ENCODE peak calls at places on chromosomes 5 and 9, in seven cellular contexts. One of them, this sample, is unnamed.

GRCh38 chr5:110639307-110639902 is 87.1 kb downstream of the TMEM232 start:
- DNase-seq in H1: no peak
- DNase-seq in mesenchymal stem cell: no peak
- DNase-seq in neuronal stem cell: no peak
- DNase-seq in IMR-90: peak
- DNase-seq in mesendoderm: no peak
- DNase-seq in trophoblast cell: no peak
- DNase-seq in this sample: no peak

GRCh38 chr5:145838276-145838675 is 3.1 kb upstream of the PRELID2 start:
- DNase-seq in H1: no peak
- DNase-seq in mesenchymal stem cell: no peak
- DNase-seq in neuronal stem cell: no peak
- DNase-seq in IMR-90: no peak
- DNase-seq in mesendoderm: peak
- DNase-seq in trophoblast cell: no peak
- DNase-seq in this sample: no peak

GRCh38 chr5:131959136-131959535 is 13.7 kb upstream of the MEIKIN start:
- DNase-seq in H1: no peak
- DNase-seq in mesenchymal stem cell: no peak
- DNase-seq in neuronal stem cell: no peak
- DNase-seq in IMR-90: no peak
- DNase-seq in mesendoderm: no peak
- DNase-seq in trophoblast cell: no peak
- DNase-seq in this sample: no peak

GRCh38 chr5:95664204-95664786 is 17.7 kb downstream of the RFESD start:
- DNase-seq in H1: no peak
- DNase-seq in mesenchymal stem cell: peak
- DNase-seq in neuronal stem cell: peak
- DNase-seq in IMR-90: peak
- DNase-seq in mesendoderm: peak
- DNase-seq in trophoblast cell: peak
- DNase-seq in this sample: no peak

GRCh38 chr5:162842725-162843124 is 594.7 kb upstream of the CCNG1 start:
- DNase-seq in H1: no peak
- DNase-seq in mesenchymal stem cell: no peak
- DNase-seq in neuronal stem cell: no peak
- DNase-seq in IMR-90: no peak
- DNase-seq in mesendoderm: peak
- DNase-seq in trophoblast cell: no peak
- DNase-seq in this sample: no peak

GRCh38 chr9:37575921-37576721 is at the start of gene FBXO10:
- DNase-seq in H1: peak
- DNase-seq in mesenchymal stem cell: peak
- DNase-seq in neuronal stem cell: peak
- DNase-seq in IMR-90: peak
- DNase-seq in mesendoderm: peak
- DNase-seq in trophoblast cell: peak
- DNase-seq in this sample: peak

GRCh38 chr9:121954477-121955175 is 138.5 kb downstream of the TTLL11 start:
- DNase-seq in H1: no peak
- DNase-seq in mesenchymal stem cell: peak
- DNase-seq in neuronal stem cell: no peak
- DNase-seq in IMR-90: peak
- DNase-seq in mesendoderm: no peak
- DNase-seq in trophoblast cell: no peak
- DNase-seq in this sample: no peak

GRCh38 chr9:87127543-87127942 is 180.2 kb upstream of the GAS1 start:
- DNase-seq in H1: no peak
- DNase-seq in mesenchymal stem cell: no peak
- DNase-seq in neuronal stem cell: no peak
- DNase-seq in IMR-90: no peak
- DNase-seq in mesendoderm: no peak
- DNase-seq in trophoblast cell: no peak
- DNase-seq in this sample: no peak

GRCh38 chr5:160155017-160155725 is 35.9 kb upstream of the PWWP2A start:
- DNase-seq in H1: no peak
- DNase-seq in mesenchymal stem cell: no peak
- DNase-seq in neuronal stem cell: no peak
- DNase-seq in IMR-90: no peak
- DNase-seq in mesendoderm: peak
- DNase-seq in trophoblast cell: peak
- DNase-seq in this sample: no peak

GRCh38 chr5:5658226-5658625 is 235.7 kb downstream of the ICE1 start:
- DNase-seq in H1: no peak
- DNase-seq in mesenchymal stem cell: no peak
- DNase-seq in neuronal stem cell: no peak
- DNase-seq in IMR-90: no peak
- DNase-seq in mesendoderm: no peak
- DNase-seq in trophoblast cell: peak
- DNase-seq in this sample: no peak

GRCh38 chr9:37931586-37931985 is 27.7 kb upstream of the SLC25A51 start:
- DNase-seq in H1: no peak
- DNase-seq in mesenchymal stem cell: no peak
- DNase-seq in neuronal stem cell: no peak
- DNase-seq in IMR-90: peak
- DNase-seq in mesendoderm: no peak
- DNase-seq in trophoblast cell: no peak
- DNase-seq in this sample: no peak

GRCh38 chr5:151080620-151081425 is at the start of gene TNIP1:
- DNase-seq in H1: peak
- DNase-seq in mesenchymal stem cell: peak
- DNase-seq in neuronal stem cell: peak
- DNase-seq in IMR-90: peak
- DNase-seq in mesendoderm: peak
- DNase-seq in trophoblast cell: peak
- DNase-seq in this sample: peak

GRCh38 chr9:133702798-133703570 is 35.2 kb downstream of the SARDH start:
- DNase-seq in H1: no peak
- DNase-seq in mesenchymal stem cell: no peak
- DNase-seq in neuronal stem cell: no peak
- DNase-seq in IMR-90: no peak
- DNase-seq in mesendoderm: peak
- DNase-seq in trophoblast cell: no peak
- DNase-seq in this sample: no peak

GRCh38 chr5:170333161-170333909 is 35.8 kb upstream of the LCP2 start:
- DNase-seq in H1: no peak
- DNase-seq in mesenchymal stem cell: no peak
- DNase-seq in neuronal stem cell: peak
- DNase-seq in IMR-90: no peak
- DNase-seq in mesendoderm: peak
- DNase-seq in trophoblast cell: peak
- DNase-seq in this sample: peak

GRCh38 chr5:146561711-146562110 is 45.7 kb upstream of the GPR151 start:
- DNase-seq in H1: no peak
- DNase-seq in mesenchymal stem cell: no peak
- DNase-seq in neuronal stem cell: no peak
- DNase-seq in IMR-90: no peak
- DNase-seq in mesendoderm: no peak
- DNase-seq in trophoblast cell: no peak
- DNase-seq in this sample: no peak

GRCh38 chr5:115096034-115096769 is 73.5 kb downstream of the TRIM36 start:
- DNase-seq in H1: no peak
- DNase-seq in mesenchymal stem cell: peak
- DNase-seq in neuronal stem cell: no peak
- DNase-seq in IMR-90: no peak
- DNase-seq in mesendoderm: peak
- DNase-seq in trophoblast cell: no peak
- DNase-seq in this sample: no peak

GRCh38 chr9:88732128-88732527 is 197.2 kb downstream of the NXNL2 start:
- DNase-seq in H1: no peak
- DNase-seq in mesenchymal stem cell: peak
- DNase-seq in neuronal stem cell: no peak
- DNase-seq in IMR-90: peak
- DNase-seq in mesendoderm: no peak
- DNase-seq in trophoblast cell: peak
- DNase-seq in this sample: no peak

GRCh38 chr5:172777381-172778222 is 6.6 kb upstream of the DUSP1 start:
- DNase-seq in H1: no peak
- DNase-seq in mesenchymal stem cell: peak
- DNase-seq in neuronal stem cell: no peak
- DNase-seq in IMR-90: peak
- DNase-seq in mesendoderm: peak
- DNase-seq in trophoblast cell: peak
- DNase-seq in this sample: no peak

GRCh38 chr5:16964821-16965220 is 28.7 kb upstream of the MYO10 start:
- DNase-seq in H1: no peak
- DNase-seq in mesenchymal stem cell: no peak
- DNase-seq in neuronal stem cell: no peak
- DNase-seq in IMR-90: no peak
- DNase-seq in mesendoderm: peak
- DNase-seq in trophoblast cell: no peak
- DNase-seq in this sample: no peak

GRCh38 chr5:71932649-71933338 is 174.5 kb upstream of the MAP1B start:
- DNase-seq in H1: no peak
- DNase-seq in mesenchymal stem cell: peak
- DNase-seq in neuronal stem cell: peak
- DNase-seq in IMR-90: peak
- DNase-seq in mesendoderm: peak
- DNase-seq in trophoblast cell: no peak
- DNase-seq in this sample: peak

GRCh38 chr5:72296251-72296650 is 23.8 kb downstream of the MRPS27 start:
- DNase-seq in H1: no peak
- DNase-seq in mesenchymal stem cell: no peak
- DNase-seq in neuronal stem cell: no peak
- DNase-seq in IMR-90: no peak
- DNase-seq in mesendoderm: no peak
- DNase-seq in trophoblast cell: no peak
- DNase-seq in this sample: no peak

GRCh38 chr5:1897386-1897785 is 14.7 kb upstream of the IRX4 start:
- DNase-seq in H1: no peak
- DNase-seq in mesenchymal stem cell: no peak
- DNase-seq in neuronal stem cell: no peak
- DNase-seq in IMR-90: no peak
- DNase-seq in mesendoderm: no peak
- DNase-seq in trophoblast cell: no peak
- DNase-seq in this sample: no peak

GRCh38 chr5:68652507-68652906 is 437.0 kb downstream of the PIK3R1 start:
- DNase-seq in H1: no peak
- DNase-seq in mesenchymal stem cell: peak
- DNase-seq in neuronal stem cell: no peak
- DNase-seq in IMR-90: no peak
- DNase-seq in mesendoderm: no peak
- DNase-seq in trophoblast cell: no peak
- DNase-seq in this sample: no peak

GRCh38 chr5:128409401-128409800 is 128.6 kb downstream of the FBN2 start:
- DNase-seq in H1: no peak
- DNase-seq in mesenchymal stem cell: peak
- DNase-seq in neuronal stem cell: no peak
- DNase-seq in IMR-90: no peak
- DNase-seq in mesendoderm: peak
- DNase-seq in trophoblast cell: no peak
- DNase-seq in this sample: no peak

DNA sequence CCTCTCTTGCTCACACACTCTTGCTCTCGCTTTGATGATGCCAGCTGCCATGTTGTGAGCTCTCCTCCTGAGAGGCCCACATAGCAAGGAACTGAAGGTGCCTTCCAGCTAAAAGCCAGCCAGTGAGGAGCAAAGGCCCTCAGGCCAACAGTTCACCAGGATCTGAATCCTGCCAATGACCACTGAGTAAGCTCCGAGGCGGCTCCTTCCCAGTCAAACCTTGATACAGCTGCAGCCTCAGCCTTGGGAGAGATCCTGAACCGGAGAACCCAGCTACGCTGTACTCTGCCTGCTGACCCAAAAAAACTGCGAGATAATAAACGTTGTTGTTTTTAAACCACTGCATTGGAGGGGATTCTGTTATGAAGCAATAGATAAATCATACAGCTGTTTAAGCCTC is 49.0 kb upstream of the IFNK start:
- DNase-seq in H1: no peak
- DNase-seq in mesenchymal stem cell: no peak
- DNase-seq in neuronal stem cell: no peak
- DNase-seq in IMR-90: no peak
- DNase-seq in mesendoderm: no peak
- DNase-seq in trophoblast cell: no peak
- DNase-seq in this sample: no peak
- H2BK5ac ChIP-seq in H1: no peak
- H2BK5ac ChIP-seq in mesenchymal stem cell: no peak
- H2BK5ac ChIP-seq in neuronal stem cell: no peak
- H2BK5ac ChIP-seq in IMR-90: no peak
- H2BK5ac ChIP-seq in mesendoderm: no peak
- H2BK5ac ChIP-seq in trophoblast cell: no peak
- H2BK5ac ChIP-seq in this sample: no peak

GRCh38 chr9:125338929-125339328 is 77.3 kb downstream of the GAPVD1 start:
- DNase-seq in H1: no peak
- DNase-seq in mesenchymal stem cell: no peak
- DNase-seq in neuronal stem cell: no peak
- DNase-seq in IMR-90: no peak
- DNase-seq in mesendoderm: no peak
- DNase-seq in trophoblast cell: no peak
- DNase-seq in this sample: no peak

GRCh38 chr9:125341566-125341965 is 79.9 kb downstream of the GAPVD1 start:
- DNase-seq in H1: no peak
- DNase-seq in mesenchymal stem cell: no peak
- DNase-seq in neuronal stem cell: no peak
- DNase-seq in IMR-90: no peak
- DNase-seq in mesendoderm: no peak
- DNase-seq in trophoblast cell: no peak
- DNase-seq in this sample: no peak

GRCh38 chr9:125346351-125346750 is 84.7 kb downstream of the GAPVD1 start:
- DNase-seq in H1: no peak
- DNase-seq in mesenchymal stem cell: no peak
- DNase-seq in neuronal stem cell: no peak
- DNase-seq in IMR-90: no peak
- DNase-seq in mesendoderm: no peak
- DNase-seq in trophoblast cell: no peak
- DNase-seq in this sample: no peak

GRCh38 chr9:125343518-125344284 is 82.1 kb downstream of the GAPVD1 start:
- DNase-seq in H1: peak
- DNase-seq in mesenchymal stem cell: peak
- DNase-seq in neuronal stem cell: peak
- DNase-seq in IMR-90: peak
- DNase-seq in mesendoderm: peak
- DNase-seq in trophoblast cell: no peak
- DNase-seq in this sample: peak
- H2BK5ac ChIP-seq in H1: no peak
- H2BK5ac ChIP-seq in mesenchymal stem cell: no peak
- H2BK5ac ChIP-seq in neuronal stem cell: no peak
- H2BK5ac ChIP-seq in IMR-90: no peak
- H2BK5ac ChIP-seq in mesendoderm: no peak
- H2BK5ac ChIP-seq in trophoblast cell: no peak
- H2BK5ac ChIP-seq in this sample: no peak

DNA sequence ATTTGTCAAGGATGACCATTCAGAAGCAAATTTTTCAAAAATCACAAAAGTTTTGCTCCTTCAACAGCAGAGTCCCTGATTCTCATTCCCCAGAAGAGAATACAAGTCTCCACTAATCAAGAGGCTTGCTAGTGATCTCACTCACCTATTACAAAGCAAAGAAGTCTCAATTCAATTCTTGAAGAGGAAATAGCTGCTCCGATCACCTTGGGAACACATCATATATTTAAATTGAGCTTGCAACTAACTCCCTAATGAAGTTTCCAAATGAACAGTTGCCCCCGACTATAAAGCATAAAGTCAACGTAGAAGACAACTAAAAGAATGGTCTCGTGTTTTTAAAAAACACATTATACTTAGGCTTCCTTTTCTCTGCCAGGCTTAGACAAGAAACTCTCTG is 1.6 kb downstream of the LIFR start:
- DNase-seq in H1: no peak
- DNase-seq in mesenchymal stem cell: no peak
- DNase-seq in neuronal stem cell: no peak
- DNase-seq in IMR-90: no peak
- DNase-seq in mesendoderm: peak
- DNase-seq in trophoblast cell: no peak
- DNase-seq in this sample: no peak
- H2BK5ac ChIP-seq in H1: no peak
- H2BK5ac ChIP-seq in mesenchymal stem cell: no peak
- H2BK5ac ChIP-seq in neuronal stem cell: no peak
- H2BK5ac ChIP-seq in IMR-90: no peak
- H2BK5ac ChIP-seq in mesendoderm: no peak
- H2BK5ac ChIP-seq in trophoblast cell: no peak
- H2BK5ac ChIP-seq in this sample: no peak

GRCh38 chr5:123753349-123754166 is 241.6 kb downstream of the CSNK1G3 start:
- DNase-seq in H1: no peak
- DNase-seq in mesenchymal stem cell: no peak
- DNase-seq in neuronal stem cell: no peak
- DNase-seq in IMR-90: no peak
- DNase-seq in mesendoderm: no peak
- DNase-seq in trophoblast cell: no peak
- DNase-seq in this sample: no peak
- H2BK5ac ChIP-seq in H1: no peak
- H2BK5ac ChIP-seq in mesenchymal stem cell: no peak
- H2BK5ac ChIP-seq in neuronal stem cell: no peak
- H2BK5ac ChIP-seq in IMR-90: peak
- H2BK5ac ChIP-seq in mesendoderm: no peak
- H2BK5ac ChIP-seq in trophoblast cell: no peak
- H2BK5ac ChIP-seq in this sample: no peak